ENCODE peak calls at places on chromosomes 11 and 22, in six cellular contexts. J, A, L, R, G and F are unnamed samples.

GRCh38 chr11:100760766-100761165 is 73.7 kb downstream of the ARHGAP42 start:
- DNase-seq in J (no peak), A (no peak), L (no peak), R (no peak), G (no peak), F (no peak)

GRCh38 chr11:118156531-118157185 is 4.0 kb upstream of the SCN4B start:
- DNase-seq in J (no peak), A (no peak), L (no peak), R (no peak), G (peak; percentile 68), F (no peak)

GRCh38 chr11:8034604-8035224 is 46.3 kb upstream of the TUB start:
- DNase-seq in J (no peak), A (no peak), L (no peak), R (no peak), G (no peak), F (no peak)

GRCh38 chr11:75150879-75151278 is at the start of gene SLCO2B1:
- DNase-seq in J (no peak), A (no peak), L (no peak), R (no peak), G (no peak), F (no peak)

GRCh38 chr11:71933141-71933933 is 4.5 kb downstream of the RNF121 start:
- DNase-seq in J (no peak), A (no peak), L (no peak), R (no peak), G (no peak), F (no peak)

GRCh38 chr11:59706518-59707285 is 6.9 kb downstream of the OR10V1 start:
- DNase-seq in J (no peak), A (peak; percentile 82), L (peak; percentile 97), R (no peak), G (no peak), F (no peak)

GRCh38 chr22:41822289-41823057 is 10.4 kb upstream of the SREBF2 start:
- DNase-seq in J (no peak), A (no peak), L (peak; percentile 84), R (no peak), G (no peak), F (no peak)

GRCh38 chr11:117597083-117597482 is 199.9 kb downstream of the DSCAML1 start:
- DNase-seq in J (peak; percentile 47), A (no peak), L (peak; percentile 32), R (no peak), G (no peak), F (no peak)

GRCh38 chr11:15166204-15166603 is 51.5 kb downstream of the INSC start:
- DNase-seq in J (no peak), A (no peak), L (no peak), R (no peak), G (no peak), F (no peak)

GRCh38 chr22:46866591-46866990 is 104.1 kb downstream of the TBC1D22A start:
- DNase-seq in J (no peak), A (peak; percentile 5), L (peak; percentile 45), R (no peak), G (no peak), F (no peak)

GRCh38 chr11:36376315-36376887 is 80.3 kb downstream of the PRR5L start:
- DNase-seq in J (no peak), A (peak; percentile 39), L (peak; percentile 69), R (no peak), G (no peak), F (no peak)

GRCh38 chr11:13118194-13118593 is 109.1 kb downstream of the RASSF10 start:
- DNase-seq in J (no peak), A (peak; percentile 99), L (peak; percentile 100), R (no peak), G (no peak), F (no peak)

GRCh38 chr11:932435-932834 is 6.8 kb downstream of the AP2A2 start:
- DNase-seq in J (no peak), A (no peak), L (no peak), R (no peak), G (no peak), F (no peak)

GRCh38 chr11:92123540-92123939 is 101.1 kb upstream of the FAT3 start:
- DNase-seq in J (no peak), A (peak; percentile 42), L (peak; percentile 88), R (no peak), G (no peak), F (no peak)

GRCh38 chr22:44941176-44941575 is 68.6 kb downstream of the PHF21B start:
- DNase-seq in J (no peak), A (no peak), L (no peak), R (no peak), G (peak; percentile 24), F (no peak)

GRCh38 chr11:1516273-1517067 is 29.9 kb upstream of the MOB2 start:
- DNase-seq in J (no peak), A (no peak), L (peak; percentile 95), R (no peak), G (no peak), F (no peak)

GRCh38 chr11:121416909-121417567 is 35.1 kb upstream of the SORL1 start:
- DNase-seq in J (peak; percentile 27), A (peak; percentile 11), L (peak; percentile 97), R (no peak), G (no peak), F (peak; percentile 28)

GRCh38 chr22:19937616-19938473 is 3.7 kb upstream of the COMT start:
- DNase-seq in J (no peak), A (no peak), L (no peak), R (no peak), G (no peak), F (no peak)

GRCh38 chr22:46267431-46268279 is at the start of gene TTC38:
- DNase-seq in J (no peak), A (peak; percentile 42), L (peak; percentile 81), R (peak; percentile 29), G (peak; percentile 86), F (peak; percentile 85)

GRCh38 chr11:2709429-2709828 is 9.6 kb upstream of the KCNQ1OT1 start:
- DNase-seq in J (no peak), A (no peak), L (no peak), R (no peak), G (no peak), F (no peak)

GRCh38 chr22:32410459-32410858 is 1.6 kb downstream of the RTCB start:
- DNase-seq in J (no peak), A (no peak), L (no peak), R (no peak), G (no peak), F (no peak)